ENCODE peak calls at places on chromosomes 13 and 19, in four cellular contexts. One of them, this sample, is unnamed.

GRCh38 chr13:26742691-26743358 is 17.8 kb downstream of the GPR12 start:
- DNase-seq in CD8-positive, alpha-beta T cell: no peak
- DNase-seq in effector memory CD4-positive, alpha-beta T cell: no peak
- DNase-seq in fibroblast of lung: no peak
- DNase-seq in this sample: peak; percentile 70

GRCh38 chr13:61286148-61286745 is 129.4 kb downstream of the PCDH20 start:
- DNase-seq in CD8-positive, alpha-beta T cell: no peak
- DNase-seq in effector memory CD4-positive, alpha-beta T cell: no peak
- DNase-seq in fibroblast of lung: no peak
- DNase-seq in this sample: peak; percentile 9

GRCh38 chr13:102571075-102571474 is 25.7 kb upstream of the TPP2 start:
- DNase-seq in CD8-positive, alpha-beta T cell: no peak
- DNase-seq in effector memory CD4-positive, alpha-beta T cell: no peak
- DNase-seq in fibroblast of lung: no peak
- DNase-seq in this sample: no peak

GRCh38 chr19:29630661-29631060 is 24.6 kb downstream of the POP4 start:
- DNase-seq in CD8-positive, alpha-beta T cell: no peak
- DNase-seq in effector memory CD4-positive, alpha-beta T cell: no peak
- DNase-seq in fibroblast of lung: no peak
- DNase-seq in this sample: peak; percentile 8

GRCh38 chr19:5651361-5651760 is 28.5 kb downstream of the SAFB start:
- DNase-seq in CD8-positive, alpha-beta T cell: no peak
- DNase-seq in effector memory CD4-positive, alpha-beta T cell: no peak
- DNase-seq in fibroblast of lung: no peak
- DNase-seq in this sample: no peak

GRCh38 chr19:8615813-8616596 is 5.5 kb upstream of the ADAMTS10 start:
- DNase-seq in CD8-positive, alpha-beta T cell: peak; percentile 75
- DNase-seq in effector memory CD4-positive, alpha-beta T cell: peak; percentile 24
- DNase-seq in fibroblast of lung: peak; percentile 45
- DNase-seq in this sample: peak; percentile 79

GRCh38 chr13:99656843-99657506 is 155.7 kb downstream of the TM9SF2 start:
- DNase-seq in CD8-positive, alpha-beta T cell: peak; percentile 61
- DNase-seq in effector memory CD4-positive, alpha-beta T cell: no peak
- DNase-seq in fibroblast of lung: no peak
- DNase-seq in this sample: no peak

GRCh38 chr13:100512422-100512821 is 76.2 kb downstream of the GGACT start:
- DNase-seq in CD8-positive, alpha-beta T cell: peak; percentile 29
- DNase-seq in effector memory CD4-positive, alpha-beta T cell: no peak
- DNase-seq in fibroblast of lung: peak; percentile 66
- DNase-seq in this sample: no peak

GRCh38 chr13:29589234-29589633 is 6.3 kb downstream of the SLC7A1 start:
- DNase-seq in CD8-positive, alpha-beta T cell: no peak
- DNase-seq in effector memory CD4-positive, alpha-beta T cell: no peak
- DNase-seq in fibroblast of lung: peak; percentile 84
- DNase-seq in this sample: no peak

GRCh38 chr13:51818771-51819511 is 15.0 kb upstream of the DHRS12 start:
- DNase-seq in CD8-positive, alpha-beta T cell: no peak
- DNase-seq in effector memory CD4-positive, alpha-beta T cell: no peak
- DNase-seq in fibroblast of lung: peak; percentile 40
- DNase-seq in this sample: no peak

GRCh38 chr13:98461525-98462240 is 115.2 kb downstream of the STK24 start:
- DNase-seq in CD8-positive, alpha-beta T cell: no peak
- DNase-seq in effector memory CD4-positive, alpha-beta T cell: no peak
- DNase-seq in fibroblast of lung: no peak
- DNase-seq in this sample: no peak

GRCh38 chr19:46601318-46602224 is at the start of gene CALM3:
- DNase-seq in CD8-positive, alpha-beta T cell: no peak
- DNase-seq in effector memory CD4-positive, alpha-beta T cell: no peak
- DNase-seq in fibroblast of lung: no peak
- DNase-seq in this sample: peak; percentile 77

GRCh38 chr19:35501684-35502083 is 11.4 kb upstream of the KRTDAP start:
- DNase-seq in CD8-positive, alpha-beta T cell: no peak
- DNase-seq in effector memory CD4-positive, alpha-beta T cell: no peak
- DNase-seq in fibroblast of lung: no peak
- DNase-seq in this sample: no peak
- H3K4me3 ChIP-seq in CD8-positive, alpha-beta T cell: no peak overlapping the region
- H3K4me3 ChIP-seq in effector memory CD4-positive, alpha-beta T cell: no peak overlapping the region
- H3K4me3 ChIP-seq in fibroblast of lung: no peak overlapping the region
- H3K4me3 ChIP-seq in this sample: no peak overlapping the region

GRCh38 chr19:12838182-12838890 is at the start of gene MAST1:
- DNase-seq in CD8-positive, alpha-beta T cell: peak; percentile 59
- DNase-seq in effector memory CD4-positive, alpha-beta T cell: peak; percentile 13
- DNase-seq in fibroblast of lung: no peak
- DNase-seq in this sample: peak; percentile 97
- H3K27me3 ChIP-seq in CD8-positive, alpha-beta T cell: peaks cover 57% of the 10 kb centered on the region
- H3K27me3 ChIP-seq in effector memory CD4-positive, alpha-beta T cell: peaks cover 69% of the 10 kb centered on the region
- H3K27me3 ChIP-seq in fibroblast of lung: peaks cover 66% of the 10 kb centered on the region
- H3K27me3 ChIP-seq in this sample: peaks cover 35% of the 10 kb centered on the region

GRCh38 chr19:10137751-10138682 is 18.3 kb upstream of the EIF3G start:
- DNase-seq in CD8-positive, alpha-beta T cell: no peak
- DNase-seq in effector memory CD4-positive, alpha-beta T cell: no peak
- DNase-seq in fibroblast of lung: no peak
- DNase-seq in this sample: peak; percentile 36

GRCh38 chr19:10136936-10137335 is 17.2 kb upstream of the EIF3G start:
- DNase-seq in CD8-positive, alpha-beta T cell: no peak
- DNase-seq in effector memory CD4-positive, alpha-beta T cell: no peak
- DNase-seq in fibroblast of lung: no peak
- DNase-seq in this sample: no peak

GRCh38 chr19:10132848-10133350 is 13.2 kb upstream of the EIF3G start:
- DNase-seq in CD8-positive, alpha-beta T cell: no peak
- DNase-seq in effector memory CD4-positive, alpha-beta T cell: no peak
- DNase-seq in fibroblast of lung: no peak
- DNase-seq in this sample: peak; percentile 19

GRCh38 chr19:10134040-10134439 is 14.3 kb upstream of the EIF3G start:
- DNase-seq in CD8-positive, alpha-beta T cell: no peak
- DNase-seq in effector memory CD4-positive, alpha-beta T cell: no peak
- DNase-seq in fibroblast of lung: no peak
- DNase-seq in this sample: no peak

GRCh38 chr19:10135551-10136334 is 16.0 kb upstream of the EIF3G start:
- DNase-seq in CD8-positive, alpha-beta T cell: no peak
- DNase-seq in effector memory CD4-positive, alpha-beta T cell: no peak
- DNase-seq in fibroblast of lung: no peak
- DNase-seq in this sample: peak; percentile 51
- H3K36me3 ChIP-seq in CD8-positive, alpha-beta T cell: peaks cover 66% of the 10 kb centered on the region
- H3K36me3 ChIP-seq in effector memory CD4-positive, alpha-beta T cell: peaks cover 82% of the 10 kb centered on the region
- H3K36me3 ChIP-seq in fibroblast of lung: peaks cover 44% of the 10 kb centered on the region
- H3K36me3 ChIP-seq in this sample: peaks cover 55% of the 10 kb centered on the region

GRCh38 chr13:113233101-113233500 is 23.7 kb downstream of the CUL4A start:
- DNase-seq in CD8-positive, alpha-beta T cell: no peak
- DNase-seq in effector memory CD4-positive, alpha-beta T cell: no peak
- DNase-seq in fibroblast of lung: no peak
- DNase-seq in this sample: no peak

GRCh38 chr13:113243847-113244246 is 34.4 kb downstream of the CUL4A start:
- DNase-seq in CD8-positive, alpha-beta T cell: no peak
- DNase-seq in effector memory CD4-positive, alpha-beta T cell: no peak
- DNase-seq in fibroblast of lung: no peak
- DNase-seq in this sample: no peak

GRCh38 chr13:113239986-113240385 is 30.6 kb downstream of the CUL4A start:
- DNase-seq in CD8-positive, alpha-beta T cell: no peak
- DNase-seq in effector memory CD4-positive, alpha-beta T cell: no peak
- DNase-seq in fibroblast of lung: no peak
- DNase-seq in this sample: no peak

GRCh38 chr13:113239357-113239756 is 29.9 kb downstream of the CUL4A start:
- DNase-seq in CD8-positive, alpha-beta T cell: no peak
- DNase-seq in effector memory CD4-positive, alpha-beta T cell: no peak
- DNase-seq in fibroblast of lung: no peak
- DNase-seq in this sample: no peak

GRCh38 chr13:113238542-113238941 is 29.1 kb downstream of the CUL4A start:
- DNase-seq in CD8-positive, alpha-beta T cell: no peak
- DNase-seq in effector memory CD4-positive, alpha-beta T cell: no peak
- DNase-seq in fibroblast of lung: no peak
- DNase-seq in this sample: no peak
- H3K4me3 ChIP-seq in CD8-positive, alpha-beta T cell: no peak overlapping the region
- H3K4me3 ChIP-seq in effector memory CD4-positive, alpha-beta T cell: no peak overlapping the region
- H3K4me3 ChIP-seq in fibroblast of lung: no peak overlapping the region
- H3K4me3 ChIP-seq in this sample: no peak overlapping the region

GRCh38 chr19:38473201-38473600 is 39.7 kb downstream of the RYR1 start:
- DNase-seq in CD8-positive, alpha-beta T cell: no peak
- DNase-seq in effector memory CD4-positive, alpha-beta T cell: no peak
- DNase-seq in fibroblast of lung: no peak
- DNase-seq in this sample: no peak

GRCh38 chr19:38469151-38469550 is 35.7 kb downstream of the RYR1 start:
- DNase-seq in CD8-positive, alpha-beta T cell: no peak
- DNase-seq in effector memory CD4-positive, alpha-beta T cell: no peak
- DNase-seq in fibroblast of lung: no peak
- DNase-seq in this sample: no peak

GRCh38 chr19:38467541-38468525 is 34.3 kb downstream of the RYR1 start:
- DNase-seq in CD8-positive, alpha-beta T cell: no peak
- DNase-seq in effector memory CD4-positive, alpha-beta T cell: no peak
- DNase-seq in fibroblast of lung: no peak
- DNase-seq in this sample: no peak

GRCh38 chr19:38475176-38475575 is 41.7 kb downstream of the RYR1 start:
- DNase-seq in CD8-positive, alpha-beta T cell: no peak
- DNase-seq in effector memory CD4-positive, alpha-beta T cell: no peak
- DNase-seq in fibroblast of lung: no peak
- DNase-seq in this sample: no peak

DNA sequence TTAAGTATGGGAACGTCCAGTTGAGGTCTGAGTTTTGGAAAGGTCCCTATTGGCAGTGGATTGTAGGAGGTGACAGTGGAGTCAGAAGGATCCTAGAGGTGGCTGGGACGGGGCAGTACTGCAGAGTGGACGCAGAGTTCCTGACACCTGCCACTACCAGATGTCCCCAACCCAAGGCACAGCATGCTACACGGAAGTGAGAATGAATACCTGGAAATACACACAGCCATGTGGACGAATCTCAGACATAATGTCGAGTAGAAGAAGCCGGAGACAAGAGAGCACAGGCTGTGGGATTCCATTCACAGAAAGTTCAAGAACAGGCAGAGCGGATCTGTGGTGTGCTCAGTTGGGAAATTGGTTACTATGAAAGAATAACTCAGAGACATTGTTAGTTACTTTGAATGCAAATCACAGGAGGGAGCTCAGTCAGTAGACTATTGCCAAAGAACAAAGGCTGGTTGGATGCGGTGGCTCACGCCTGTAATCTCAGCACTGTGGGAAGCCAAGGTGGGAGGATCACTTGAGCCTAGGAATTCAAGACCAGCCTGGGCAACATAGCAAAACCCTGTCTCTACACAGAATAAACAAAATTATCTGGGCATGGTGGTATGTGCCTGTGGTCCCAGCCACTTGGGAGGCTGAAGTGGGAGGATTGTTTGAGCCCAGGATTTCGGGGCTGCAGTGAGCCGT is 37.4 kb downstream of the RYR1 start:
- DNase-seq in CD8-positive, alpha-beta T cell: no peak
- DNase-seq in effector memory CD4-positive, alpha-beta T cell: no peak
- DNase-seq in fibroblast of lung: no peak
- DNase-seq in this sample: no peak
- H3K27me3 ChIP-seq in CD8-positive, alpha-beta T cell: no peaks in the 10 kb centered on the region
- H3K27me3 ChIP-seq in effector memory CD4-positive, alpha-beta T cell: no peaks in the 10 kb centered on the region
- H3K27me3 ChIP-seq in fibroblast of lung: no peaks in the 10 kb centered on the region
- H3K27me3 ChIP-seq in this sample: no peaks in the 10 kb centered on the region

This sample was measured in H7.